ENCODE peak calls at places on chromosomes 12 and 14, in six cellular contexts. L is choroid plexus epithelial cell; D is EH; I is endothelial cell; R is activated effector memory CD4-positive, alpha-beta T cell treated with Interleukin-2 at 50 U/mL for 16 hours; Y is NCI-H1436. A is an unnamed sample.

GRCh38 chr14:101123639-101124525 is 220.4 kb upstream of the RTL1 start:
- DNase-seq in L (no peak), D (no peak), I (no peak), R (no peak), Y (no peak), A (no peak)

GRCh38 chr12:12872934-12873275 is 18.5 kb upstream of the GPRC5A start:
- DNase-seq in L (peak), D (peak), I (no peak), R (no peak), Y (no peak), A (no peak)

GRCh38 chr14:105050551-105050897 is 14.7 kb downstream of the GPR132 start:
- DNase-seq in L (peak), D (peak), I (no peak), R (no peak), Y (peak), A (no peak)

GRCh38 chr14:72682188-72682587 is 211.7 kb downstream of the DPF3 start:
- DNase-seq in L (peak), D (peak), I (no peak), R (no peak), Y (no peak), A (no peak)

GRCh38 chr12:96048392-96048969 is 13.1 kb upstream of the LTA4H start:
- DNase-seq in L (no peak), D (no peak), I (no peak), R (no peak), Y (no peak), A (no peak)

GRCh38 chr14:39230416-39230815 is 3.3 kb upstream of the MIA2 start:
- DNase-seq in L (no peak), D (peak), I (no peak), R (no peak), Y (no peak), A (no peak)

GRCh38 chr12:112870267-112870980 is 36.3 kb upstream of the OAS1 start:
- DNase-seq in L (no peak), D (no peak), I (no peak), R (no peak), Y (no peak), A (no peak)

GRCh38 chr12:101670007-101670671 is 27.3 kb upstream of the CHPT1 start:
- DNase-seq in L (peak), D (peak), I (peak), R (no peak), Y (no peak), A (no peak)

GRCh38 chr12:75892779-75893408 is 138.7 kb downstream of the PHLDA1 start:
- DNase-seq in L (peak), D (peak), I (peak), R (no peak), Y (no peak), A (no peak)

GRCh38 chr14:53306926-53307325 is 153.8 kb upstream of the DDHD1 start:
- DNase-seq in L (peak), D (peak), I (no peak), R (no peak), Y (no peak), A (no peak)

GRCh38 chr12:67161322-67161918 is 107.7 kb upstream of the CAND1 start:
- DNase-seq in L (peak), D (peak), I (peak), R (no peak), Y (no peak), A (no peak)

GRCh38 chr12:109773384-109774011 is 59.7 kb downstream of the TRPV4 start:
- DNase-seq in L (no peak), D (no peak), I (no peak), R (no peak), Y (no peak), A (peak)

GRCh38 chr14:96493178-96493577 is 9.0 kb upstream of the PAPOLA start:
- DNase-seq in L (no peak), D (no peak), I (no peak), R (no peak), Y (no peak), A (no peak)

GRCh38 chr14:89443002-89443660 is 26.1 kb upstream of the FOXN3 start:
- DNase-seq in L (peak), D (peak), I (no peak), R (no peak), Y (no peak), A (no peak)

GRCh38 chr12:31002999-31003398 is 70.7 kb upstream of the DDX11 start:
- DNase-seq in L (peak), D (no peak), I (no peak), R (no peak), Y (no peak), A (no peak)

GRCh38 chr12:5650804-5651461 is 219.0 kb downstream of the NTF3 start:
- DNase-seq in L (no peak), D (no peak), I (no peak), R (no peak), Y (peak), A (no peak)

GRCh38 chr12:56581418-56582145 is 48.5 kb downstream of the BAZ2A start:
- DNase-seq in L (peak), D (peak), I (no peak), R (no peak), Y (no peak), A (no peak)

GRCh38 chr14:80105488-80105994 is 105.8 kb downstream of the DIO2 start:
- DNase-seq in L (no peak), D (no peak), I (no peak), R (no peak), Y (no peak), A (no peak)

GRCh38 chr12:109016016-109016415 is 4.9 kb downstream of the SVOP start:
- DNase-seq in L (no peak), D (no peak), I (no peak), R (no peak), Y (no peak), A (no peak)

GRCh38 chr14:98959958-98960616 is 311.9 kb downstream of the BCL11B start:
- DNase-seq in L (no peak), D (no peak), I (no peak), R (no peak), Y (no peak), A (no peak)

GRCh38 chr14:61625171-61625570 is 70.1 kb upstream of the HIF1A start:
- DNase-seq in L (no peak), D (no peak), I (no peak), R (no peak), Y (no peak), A (no peak)

GRCh38 chr12:123854918-123855317 is 92.8 kb downstream of the DNAH10 start:
- DNase-seq in L (no peak), D (no peak), I (no peak), R (no peak), Y (no peak), A (no peak)

GRCh38 chr12:27984275-27984674 is 11.7 kb upstream of the PTHLH start:
- DNase-seq in L (peak), D (peak), I (no peak), R (no peak), Y (no peak), A (no peak)

GRCh38 chr12:82383930-82384513 is 25.7 kb downstream of the METTL25 start:
- DNase-seq in L (peak), D (peak), I (no peak), R (no peak), Y (peak), A (no peak)

GRCh38 chr14:69610859-69611263 is 535 bp upstream of the SUSD6 start:
- DNase-seq in L (peak), D (peak), I (no peak), R (no peak), Y (peak), A (no peak)

GRCh38 chr14:99755629-99756603 is 37.3 kb upstream of the EML1 start:
- DNase-seq in L (peak), D (peak), I (no peak), R (no peak), Y (no peak), A (peak)

GRCh38 chr12:29569392-29569791 is 71.9 kb upstream of the OVCH1 start:
- DNase-seq in L (peak), D (no peak), I (no peak), R (no peak), Y (no peak), A (no peak)

GRCh38 chr12:69900720-69901131 is 75.7 kb downstream of the MYRFL start:
- DNase-seq in L (peak), D (peak), I (peak), R (peak), Y (peak), A (peak)

A was measured in gastrocnemius medialis.